ENCODE peak calls at places on chromosomes 16 and 17, in six cellular contexts. F, D, X, Z, Q and L are unnamed samples.

GRCh38 chr16:23865853-23866252 is 30.1 kb downstream of the PRKCB start:
- DNase-seq in F (no peak), D (no peak), X (no peak), Z (no peak), Q (no peak), L (no peak)

GRCh38 chr17:49381793-49382192 is 19.7 kb upstream of the ZNF652 start:
- DNase-seq in F (no peak), D (no peak), X (no peak), Z (no peak), Q (no peak), L (no peak)

GRCh38 chr16:12674096-12674495 is 129.6 kb downstream of the CPPED1 start:
- DNase-seq in F (no peak), D (no peak), X (no peak), Z (no peak), Q (peak), L (peak)

GRCh38 chr16:23014592-23014991 is 134.7 kb downstream of the USP31 start:
- DNase-seq in F (no peak), D (no peak), X (no peak), Z (no peak), Q (no peak), L (no peak)

GRCh38 chr16:5615868-5616642 is 518.5 kb upstream of the EEF2KMT start:
- DNase-seq in F (peak), D (no peak), X (no peak), Z (peak), Q (peak), L (peak)

GRCh38 chr17:66474258-66474657 is 171.8 kb downstream of the PRKCA start:
- DNase-seq in F (no peak), D (no peak), X (no peak), Z (no peak), Q (no peak), L (no peak)

GRCh38 chr16:51461255-51461654 is 310.2 kb upstream of the SALL1 start:
- DNase-seq in F (no peak), D (no peak), X (no peak), Z (no peak), Q (no peak), L (no peak)

GRCh38 chr16:13036600-13036999 is 135.2 kb downstream of the SHISA9 start:
- DNase-seq in F (peak), D (no peak), X (no peak), Z (no peak), Q (peak), L (peak)

GRCh38 chr17:19978206-19978802 is 676 bp upstream of the AKAP10 start:
- DNase-seq in F (no peak), D (no peak), X (no peak), Z (no peak), Q (no peak), L (no peak)

GRCh38 chr17:78724544-78724943 is 57.5 kb downstream of the CYTH1 start:
- DNase-seq in F (no peak), D (no peak), X (no peak), Z (peak), Q (no peak), L (no peak)

GRCh38 chr16:1723450-1724147 is 17.6 kb downstream of the MAPK8IP3 start:
- DNase-seq in F (peak), D (no peak), X (no peak), Z (no peak), Q (peak), L (no peak)

GRCh38 chr17:6924121-6924676 is 71.7 kb upstream of the ALOX12 start:
- DNase-seq in F (no peak), D (no peak), X (no peak), Z (no peak), Q (peak), L (no peak)

GRCh38 chr16:14244344-14245010 is 173.4 kb downstream of the MRTFB start:
- DNase-seq in F (no peak), D (no peak), X (no peak), Z (no peak), Q (no peak), L (no peak)

GRCh38 chr16:85471469-85472431 is 141.4 kb upstream of the GSE1 start:
- DNase-seq in F (peak), D (no peak), X (no peak), Z (no peak), Q (peak), L (peak)

GRCh38 chr16:89194340-89195311 is 5.7 kb downstream of the SLC22A31 start:
- DNase-seq in F (no peak), D (no peak), X (no peak), Z (no peak), Q (no peak), L (peak)

GRCh38 chr17:44797809-44798208 is 32.3 kb downstream of the GJC1 start:
- DNase-seq in F (no peak), D (no peak), X (no peak), Z (no peak), Q (peak), L (no peak)

GRCh38 chr16:56911771-56912541 is 20.0 kb upstream of the HERPUD1 start:
- DNase-seq in F (peak), D (no peak), X (no peak), Z (no peak), Q (peak), L (no peak)